ENCODE peak calls at places on chromosomes 7 and 10, in ten cellular contexts. U, Z, Q, R, P, J, M, S, N and I are unnamed samples.

GRCh38 chr7:35015346-35015859 is 21.9 kb downstream of the DPY19L1 start:
- DNase-seq in R (no peak), M (no peak), P (no peak), S (no peak), J (no peak), U (no peak), Q (no peak), Z (no peak), N (no peak), I (peak)

GRCh38 chr7:154750353-154750801 is 252.5 kb downstream of the PAXIP1 start:
- DNase-seq in U (no peak), J (no peak), Z (no peak), N (no peak), M (no peak), Q (no peak), S (no peak), R (no peak), P (no peak), I (no peak)

GRCh38 chr7:74420006-74420405 is 33.7 kb upstream of the GTF2IRD1 start:
- DNase-seq in J (no peak), P (no peak), N (no peak), S (no peak), M (no peak), U (no peak), Q (no peak), Z (no peak), R (no peak), I (no peak)

GRCh38 chr10:97549587-97550322 is 22.8 kb upstream of the ANKRD2 start:
- DNase-seq in M (no peak), S (peak), J (no peak), U (no peak), Z (no peak), Q (peak), P (no peak), N (peak), R (no peak), I (no peak)

GRCh38 chr7:157432957-157433576 is 96.3 kb downstream of the DNAJB6 start:
- DNase-seq in N (peak), R (peak), Q (peak), U (peak), J (peak), S (peak), P (peak), M (peak), Z (no peak), I (no peak)

GRCh38 chr7:40700653-40701475 is 566.1 kb downstream of the SUGCT start:
- DNase-seq in J (no peak), U (no peak), S (no peak), Q (no peak), M (no peak), N (peak), P (no peak), Z (no peak), R (no peak), I (peak)

GRCh38 chr7:92714767-92715166 is 121.6 kb downstream of the CDK6 start:
- DNase-seq in U (no peak), N (no peak), Q (no peak), R (no peak), S (no peak), J (no peak), Z (no peak), M (no peak), P (no peak), I (peak)

GRCh38 chr10:132878730-132879407 is 63.5 kb downstream of the CFAP46 start:
- DNase-seq in P (no peak), U (no peak), Z (no peak), J (no peak), M (no peak), N (no peak), R (no peak), S (no peak), Q (no peak), I (no peak)

GRCh38 chr10:93149761-93150160 is 76.1 kb downstream of the CYP26A1 start:
- DNase-seq in S (no peak), Z (no peak), Q (no peak), U (no peak), P (no peak), N (peak), R (no peak), J (no peak), M (no peak), I (no peak)

GRCh38 chr7:128743112-128743772 is 4.1 kb downstream of the CALU start:
- DNase-seq in U (no peak), S (no peak), J (no peak), P (no peak), Q (no peak), R (no peak), N (peak), Z (no peak), M (no peak), I (no peak)

GRCh38 chr10:73907841-73908517 is 3.0 kb upstream of the PLAU start:
- DNase-seq in Z (no peak), R (no peak), J (no peak), S (no peak), M (no peak), N (peak), U (peak), Q (no peak), P (no peak), I (peak)